ENCODE peak calls at places on chromosomes 11 and 22, in seven cellular contexts. One of them, this sample, is unnamed. For H3K4me1, the result is how much of the 10 kb centered on the place peaks cover.

GRCh38 chr22:46972901-46973831 is 210.7 kb downstream of the TBC1D22A start:
- DNase-seq in neural progenitor cell: no peak
- DNase-seq in HCT116: no peak
- DNase-seq in A549: no peak
- DNase-seq in left ventricle myocardium inferior: no peak
- DNase-seq in pancreas: no peak
- DNase-seq in adrenal gland: no peak
- DNase-seq in this sample: no peak

GRCh38 chr22:27842236-27842993 is 40.9 kb upstream of the MN1 start:
- DNase-seq in neural progenitor cell: no peak
- DNase-seq in HCT116: no peak
- DNase-seq in A549: no peak
- DNase-seq in left ventricle myocardium inferior: no peak
- DNase-seq in pancreas: no peak
- DNase-seq in adrenal gland: no peak
- DNase-seq in this sample: no peak

GRCh38 chr22:11066458-11067285 is 4461.3 kb upstream of the OR11H1 start:
- DNase-seq in neural progenitor cell: no peak
- DNase-seq in HCT116: no peak
- DNase-seq in A549: no peak
- DNase-seq in left ventricle myocardium inferior: no peak
- DNase-seq in pancreas: no peak
- DNase-seq in adrenal gland: no peak
- DNase-seq in this sample: no peak

GRCh38 chr11:94895451-94895850 is 77.9 kb downstream of the CWC15 start:
- DNase-seq in neural progenitor cell: no peak
- DNase-seq in HCT116: no peak
- DNase-seq in A549: no peak
- DNase-seq in left ventricle myocardium inferior: no peak
- DNase-seq in pancreas: no peak
- DNase-seq in adrenal gland: no peak
- DNase-seq in this sample: peak

GRCh38 chr11:81222491-81222890 is 1511.2 kb downstream of the FAM181B start:
- DNase-seq in neural progenitor cell: peak
- DNase-seq in HCT116: no peak
- DNase-seq in A549: no peak
- DNase-seq in left ventricle myocardium inferior: no peak
- DNase-seq in pancreas: no peak
- DNase-seq in adrenal gland: no peak
- DNase-seq in this sample: no peak

GRCh38 chr11:65586676-65587075 is 8.9 kb downstream of the KCNK7 start:
- DNase-seq in neural progenitor cell: peak
- DNase-seq in HCT116: no peak
- DNase-seq in A549: no peak
- DNase-seq in left ventricle myocardium inferior: no peak
- DNase-seq in pancreas: no peak
- DNase-seq in adrenal gland: no peak
- DNase-seq in this sample: no peak

GRCh38 chr22:49305966-49306631 is 521.6 kb downstream of the BRD1 start:
- DNase-seq in neural progenitor cell: no peak
- DNase-seq in HCT116: no peak
- DNase-seq in A549: no peak
- DNase-seq in left ventricle myocardium inferior: no peak
- DNase-seq in pancreas: peak
- DNase-seq in adrenal gland: peak
- DNase-seq in this sample: no peak

GRCh38 chr11:107014871-107015270 is 3.4 kb downstream of the GUCY1A2 start:
- DNase-seq in neural progenitor cell: no peak
- DNase-seq in HCT116: no peak
- DNase-seq in A549: no peak
- DNase-seq in left ventricle myocardium inferior: no peak
- DNase-seq in pancreas: no peak
- DNase-seq in adrenal gland: no peak
- DNase-seq in this sample: peak

GRCh38 chr11:115720537-115721308 is 216.5 kb upstream of the CADM1 start:
- DNase-seq in neural progenitor cell: no peak
- DNase-seq in HCT116: no peak
- DNase-seq in A549: no peak
- DNase-seq in left ventricle myocardium inferior: no peak
- DNase-seq in pancreas: no peak
- DNase-seq in adrenal gland: no peak
- DNase-seq in this sample: no peak

GRCh38 chr11:75479598-75479986 is 46.1 kb downstream of the GDPD5 start:
- DNase-seq in neural progenitor cell: no peak
- DNase-seq in HCT116: no peak
- DNase-seq in A549: no peak
- DNase-seq in left ventricle myocardium inferior: no peak
- DNase-seq in pancreas: no peak
- DNase-seq in adrenal gland: no peak
- DNase-seq in this sample: no peak

GRCh38 chr22:25940479-25940878 is 198.5 kb downstream of the MYO18B start:
- DNase-seq in neural progenitor cell: no peak
- DNase-seq in HCT116: no peak
- DNase-seq in A549: no peak
- DNase-seq in left ventricle myocardium inferior: no peak
- DNase-seq in pancreas: no peak
- DNase-seq in adrenal gland: no peak
- DNase-seq in this sample: no peak

GRCh38 chr11:62142043-62142375 is 18.2 kb downstream of the INCENP start:
- DNase-seq in neural progenitor cell: no peak
- DNase-seq in HCT116: no peak
- DNase-seq in A549: no peak
- DNase-seq in left ventricle myocardium inferior: no peak
- DNase-seq in pancreas: no peak
- DNase-seq in adrenal gland: no peak
- DNase-seq in this sample: no peak

GRCh38 chr11:61814958-61815789 is 1.6 kb downstream of the FADS1 start:
- DNase-seq in neural progenitor cell: peak
- DNase-seq in HCT116: peak
- DNase-seq in A549: peak
- DNase-seq in left ventricle myocardium inferior: peak
- DNase-seq in pancreas: peak
- DNase-seq in adrenal gland: peak
- DNase-seq in this sample: peak

GRCh38 chr11:12246169-12246568 is 131.2 kb upstream of the PARVA start:
- DNase-seq in neural progenitor cell: no peak
- DNase-seq in HCT116: no peak
- DNase-seq in A549: no peak
- DNase-seq in left ventricle myocardium inferior: no peak
- DNase-seq in pancreas: no peak
- DNase-seq in adrenal gland: no peak
- DNase-seq in this sample: no peak

GRCh38 chr11:64744544-64745218 is 739 bp upstream of the RASGRP2 start:
- DNase-seq in neural progenitor cell: peak
- DNase-seq in HCT116: no peak
- DNase-seq in A549: no peak
- DNase-seq in left ventricle myocardium inferior: no peak
- DNase-seq in pancreas: no peak
- DNase-seq in adrenal gland: no peak
- DNase-seq in this sample: no peak

GRCh38 chr11:19646921-19647320 is 65.7 kb upstream of the NAV2 start:
- DNase-seq in neural progenitor cell: no peak
- DNase-seq in HCT116: no peak
- DNase-seq in A549: no peak
- DNase-seq in left ventricle myocardium inferior: no peak
- DNase-seq in pancreas: no peak
- DNase-seq in adrenal gland: peak
- DNase-seq in this sample: peak

DNA sequence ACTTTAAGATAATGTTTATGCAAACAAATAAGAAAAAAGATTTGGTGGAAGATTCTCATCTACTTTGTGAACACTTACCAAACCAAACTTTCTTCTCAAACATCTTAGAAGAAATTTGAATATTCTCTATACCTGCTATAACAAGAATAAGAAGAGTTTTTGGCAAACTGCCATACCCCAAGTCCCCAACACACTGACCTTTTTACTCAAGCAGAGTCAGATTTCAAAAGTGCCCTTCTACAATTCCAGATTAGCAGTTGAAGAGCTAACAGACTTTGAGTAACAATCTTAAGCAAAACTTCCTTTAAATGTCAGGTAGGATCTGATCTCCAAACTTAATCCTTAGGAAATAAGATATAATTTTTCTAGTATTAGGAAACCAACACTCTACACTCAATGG is 33.9 kb downstream of the TSG101 start:
- DNase-seq in neural progenitor cell: no peak
- DNase-seq in HCT116: no peak
- DNase-seq in A549: no peak
- DNase-seq in left ventricle myocardium inferior: no peak
- DNase-seq in pancreas: no peak
- DNase-seq in adrenal gland: no peak
- DNase-seq in this sample: peak
- H3K4me1 ChIP-seq in neural progenitor cell: under half
- H3K4me1 ChIP-seq in HCT116: under half
- H3K4me1 ChIP-seq in A549: under half
- H3K4me1 ChIP-seq in left ventricle myocardium inferior: under half
- H3K4me1 ChIP-seq in pancreas: under half
- H3K4me1 ChIP-seq in adrenal gland: under half
- H3K4me1 ChIP-seq in this sample: under half

GRCh38 chr11:826836-827145 is 928 bp upstream of the CRACR2B start:
- DNase-seq in neural progenitor cell: no peak
- DNase-seq in HCT116: no peak
- DNase-seq in A549: no peak
- DNase-seq in left ventricle myocardium inferior: no peak
- DNase-seq in pancreas: no peak
- DNase-seq in adrenal gland: no peak
- DNase-seq in this sample: no peak
- H3K4me1 ChIP-seq in neural progenitor cell: under half
- H3K4me1 ChIP-seq in HCT116: under half
- H3K4me1 ChIP-seq in A549: half or more
- H3K4me1 ChIP-seq in left ventricle myocardium inferior: half or more
- H3K4me1 ChIP-seq in pancreas: under half
- H3K4me1 ChIP-seq in adrenal gland: half or more
- H3K4me1 ChIP-seq in this sample: under half

GRCh38 chr22:19374410-19374809 is 57.1 kb downstream of the HIRA start:
- DNase-seq in neural progenitor cell: no peak
- DNase-seq in HCT116: no peak
- DNase-seq in A549: no peak
- DNase-seq in left ventricle myocardium inferior: no peak
- DNase-seq in pancreas: no peak
- DNase-seq in adrenal gland: no peak
- DNase-seq in this sample: no peak
- H3K4me1 ChIP-seq in neural progenitor cell: under half
- H3K4me1 ChIP-seq in HCT116: under half
- H3K4me1 ChIP-seq in A549: under half
- H3K4me1 ChIP-seq in left ventricle myocardium inferior: under half
- H3K4me1 ChIP-seq in pancreas: under half
- H3K4me1 ChIP-seq in adrenal gland: under half
- H3K4me1 ChIP-seq in this sample: under half

DNA sequence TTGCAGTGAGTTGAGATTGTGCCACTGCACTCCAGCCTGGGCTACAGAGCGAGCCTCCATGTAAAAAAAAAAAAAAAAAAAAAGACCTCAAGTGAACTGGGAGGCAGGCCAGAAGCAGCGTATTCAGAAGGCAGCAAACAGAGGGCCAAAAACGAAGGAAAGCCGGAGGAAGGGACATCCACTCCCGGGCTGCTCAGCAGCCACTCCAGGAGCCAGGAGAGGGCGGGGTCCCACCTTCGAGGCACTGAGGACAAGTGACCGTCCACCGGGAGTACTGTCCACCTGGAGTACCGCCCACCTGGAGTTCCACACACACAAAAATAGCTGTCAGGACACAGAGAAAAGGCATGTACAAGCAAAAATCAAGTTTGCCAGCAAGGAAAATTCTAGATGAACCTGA is 5.5 kb downstream of the TOLLIP start:
- DNase-seq in neural progenitor cell: no peak
- DNase-seq in HCT116: no peak
- DNase-seq in A549: no peak
- DNase-seq in left ventricle myocardium inferior: no peak
- DNase-seq in pancreas: peak
- DNase-seq in adrenal gland: peak
- DNase-seq in this sample: peak
- H3K4me1 ChIP-seq in neural progenitor cell: under half
- H3K4me1 ChIP-seq in HCT116: under half
- H3K4me1 ChIP-seq in A549: half or more
- H3K4me1 ChIP-seq in left ventricle myocardium inferior: half or more
- H3K4me1 ChIP-seq in pancreas: half or more
- H3K4me1 ChIP-seq in adrenal gland: under half
- H3K4me1 ChIP-seq in this sample: under half

DNA sequence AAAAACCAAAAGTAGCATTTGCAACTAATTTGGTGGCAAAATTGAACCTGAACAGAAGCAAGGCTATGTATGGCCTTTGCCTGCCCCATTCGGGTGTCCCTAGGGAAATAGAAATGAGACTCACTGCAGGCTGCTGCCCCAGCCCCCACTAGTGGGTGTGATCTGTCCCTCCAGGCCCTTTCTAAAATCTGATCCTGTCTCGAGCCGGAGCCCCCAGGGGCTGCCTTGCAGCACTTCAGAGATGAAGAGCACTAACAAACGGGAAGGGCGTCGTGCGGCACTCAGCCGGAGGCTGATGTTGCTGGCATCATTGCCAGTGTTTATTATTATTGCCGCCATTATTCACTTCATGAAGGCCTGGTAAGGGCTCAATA is 43.2 kb downstream of the CD82 start:
- DNase-seq in neural progenitor cell: no peak
- DNase-seq in HCT116: no peak
- DNase-seq in A549: no peak
- DNase-seq in left ventricle myocardium inferior: no peak
- DNase-seq in pancreas: no peak
- DNase-seq in adrenal gland: no peak
- DNase-seq in this sample: no peak
- H3K4me1 ChIP-seq in neural progenitor cell: under half
- H3K4me1 ChIP-seq in HCT116: under half
- H3K4me1 ChIP-seq in A549: under half
- H3K4me1 ChIP-seq in left ventricle myocardium inferior: half or more
- H3K4me1 ChIP-seq in pancreas: under half
- H3K4me1 ChIP-seq in adrenal gland: under half
- H3K4me1 ChIP-seq in this sample: under half

This sample was measured in fibroblast of lung.